ENCODE peak calls at places on chromosomes 4 and X, in seven cellular contexts. Z is HCT116; Q is body of pancreas; R is CD8-positive, alpha-beta T cell; Y is MG63; V is K562; F is CD8-positive, alpha-beta memory T cell. C is an unnamed sample.

GRCh38 chr4:144627663-144628076 is 18.3 kb upstream of the HHIP start:
- DNase-seq in Z (no peak), Q (no peak), R (no peak), Y (no peak), V (no peak), F (no peak), C (no peak)

GRCh38 chr4:61200991-61201526 is 933 bp downstream of the ADGRL3 start:
- DNase-seq in Z (no peak), Q (no peak), R (no peak), Y (no peak), V (no peak), F (no peak), C (no peak)

GRCh38 chrX:45009371-45010000 is 136.5 kb downstream of the KDM6A start:
- DNase-seq in Z (no peak), Q (no peak), R (no peak), Y (peak; percentile 22), V (no peak), F (no peak), C (peak; percentile 11)

GRCh38 chrX:151019837-151020236 is 36.7 kb downstream of the HMGB3 start:
- DNase-seq in Z (no peak), Q (no peak), R (no peak), Y (peak; percentile 4), V (no peak), F (no peak), C (peak; percentile 10)

GRCh38 chrX:18668468-18668867 is 3.4 kb downstream of the RS1 start:
- DNase-seq in Z (no peak), Q (no peak), R (no peak), Y (no peak), V (no peak), F (no peak), C (no peak)

GRCh38 chrX:50430917-50431316 is 39.7 kb downstream of the DGKK start:
- DNase-seq in Z (no peak), Q (no peak), R (no peak), Y (no peak), V (no peak), F (no peak), C (no peak)

GRCh38 chr4:186144180-186144579 is 39.7 kb downstream of the FAM149A start:
- DNase-seq in Z (no peak), Q (peak; percentile 30), R (no peak), Y (peak; percentile 71), V (no peak), F (no peak), C (no peak)

GRCh38 chr4:212438-213174 is 88.3 kb downstream of the ZNF718 start:
- DNase-seq in Z (no peak), Q (peak; percentile 80), R (no peak), Y (no peak), V (peak; percentile 34), F (no peak), C (peak; percentile 49)

GRCh38 chr4:148044889-148045352 is 313.0 kb downstream of the ARHGAP10 start:
- DNase-seq in Z (no peak), Q (no peak), R (no peak), Y (no peak), V (peak; percentile 11), F (no peak), C (no peak)

GRCh38 chrX:71489540-71489939 is 43.4 kb upstream of the OGT start:
- DNase-seq in Z (no peak), Q (no peak), R (no peak), Y (no peak), V (no peak), F (no peak), C (no peak)

GRCh38 chrX:2442694-2443093 is 58.1 kb downstream of the DHRSX start:
- DNase-seq in Z (no peak), Q (no peak), R (no peak), Y (no peak), V (no peak), F (no peak), C (no peak)

GRCh38 chr4:7275067-7275466 is 82.7 kb downstream of the SORCS2 start:
- DNase-seq in Z (no peak), Q (no peak), R (no peak), Y (no peak), V (no peak), F (no peak), C (no peak)

GRCh38 chrX:2609431-2610238 is 81.5 kb upstream of the CD99 start:
- DNase-seq in Z (no peak), Q (no peak), R (no peak), Y (no peak), V (peak; percentile 16), F (no peak), C (no peak)

GRCh38 chr4:153639556-153640475 is 44.3 kb upstream of the TLR2 start:
- DNase-seq in Z (no peak), Q (peak; percentile 30), R (no peak), Y (no peak), V (no peak), F (no peak), C (no peak)

GRCh38 chrX:68354869-68355628 is 78.2 kb downstream of the OPHN1 start:
- DNase-seq in Z (no peak), Q (no peak), R (no peak), Y (no peak), V (no peak), F (no peak), C (no peak)

GRCh38 chr4:30818541-30818940 is 98.4 kb downstream of the PCDH7 start:
- DNase-seq in Z (no peak), Q (no peak), R (no peak), Y (no peak), V (no peak), F (no peak), C (no peak)

GRCh38 chr4:44638091-44638490 is 13.3 kb downstream of the YIPF7 start:
- DNase-seq in Z (no peak), Q (no peak), R (no peak), Y (peak; percentile 18), V (no peak), F (no peak), C (no peak)

DNA sequence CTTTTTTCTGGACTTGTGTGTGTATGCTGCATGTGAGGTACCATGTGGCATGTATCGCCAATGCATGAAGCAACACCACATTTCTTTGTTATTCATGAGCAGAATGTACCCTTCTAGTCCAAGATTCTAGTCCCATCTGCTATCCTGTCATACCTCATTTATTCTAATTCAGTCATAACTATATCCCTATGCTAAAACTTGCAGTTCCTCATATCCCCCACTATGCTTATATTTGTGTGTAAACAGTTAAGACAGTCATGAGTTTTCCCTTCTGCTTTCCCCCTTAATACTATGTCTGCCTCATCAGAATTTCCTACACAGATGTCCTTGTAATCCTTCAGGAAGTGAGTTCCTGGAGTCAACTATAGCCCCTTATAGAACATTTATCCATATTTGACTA is 19.7 kb downstream of the OCRL start:
- DNase-seq in Z (no peak), Q (no peak), R (no peak), Y (no peak), V (no peak), F (no peak), C (no peak)
- H3K36me3 ChIP-seq in Z (peaks cover 8% of the 10 kb centered on the region), Q (peaks cover 4% of the 10 kb centered on the region), R (no peaks in the 10 kb centered on the region), Y (peaks cover 40% of the 10 kb centered on the region), V (peaks cover 71% of the 10 kb centered on the region), F (no peaks in the 10 kb centered on the region), C (peaks cover 2% of the 10 kb centered on the region)

DNA sequence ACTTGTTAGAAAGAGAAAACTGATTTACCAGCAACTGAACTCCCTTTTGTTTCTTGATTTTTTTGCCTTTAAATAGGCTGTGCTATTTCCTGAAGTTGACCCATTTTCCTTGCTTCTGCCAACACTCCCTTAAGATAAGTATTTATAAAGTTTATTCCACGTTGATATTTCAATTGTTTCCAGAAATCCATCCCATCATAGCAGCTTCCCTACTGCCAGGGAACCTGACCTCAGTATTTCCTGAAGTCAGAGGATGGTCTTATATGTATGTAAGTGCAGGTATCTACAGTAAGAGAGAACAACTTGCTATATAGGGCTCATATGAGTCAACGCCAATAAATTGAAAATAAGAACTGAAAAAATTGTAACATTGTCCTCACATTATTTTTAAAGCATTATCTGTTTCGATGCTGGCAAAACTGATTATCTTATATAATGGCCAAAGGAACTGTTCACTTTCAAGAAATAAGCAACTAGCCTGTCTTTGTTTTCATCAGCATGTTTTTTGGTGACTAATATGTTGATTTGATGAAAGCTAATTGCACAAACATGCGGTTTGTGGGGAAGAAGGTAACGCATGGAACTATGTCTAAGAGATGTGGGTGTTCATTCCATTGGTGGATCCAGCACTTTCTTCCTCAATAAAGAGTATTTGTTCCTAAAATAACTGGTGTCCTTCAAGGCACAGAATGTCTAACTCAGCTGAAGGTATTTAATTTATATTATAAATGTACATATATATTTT is 4.7 kb downstream of the LIMCH1 start:
- DNase-seq in Z (no peak), Q (no peak), R (no peak), Y (no peak), V (no peak), F (no peak), C (no peak)
- H3K27me3 ChIP-seq in Z (no peaks in the 10 kb centered on the region), Q (no peaks in the 10 kb centered on the region), R (no peaks in the 10 kb centered on the region), Y (no peaks in the 10 kb centered on the region), V (no peaks in the 10 kb centered on the region), F (no peaks in the 10 kb centered on the region), C (no peaks in the 10 kb centered on the region)

GRCh38 chr4:98620087-98620784 is 38.2 kb downstream of the TSPAN5 start:
- DNase-seq in Z (no peak), Q (no peak), R (no peak), Y (no peak), V (no peak), F (no peak), C (no peak)

GRCh38 chr4:98617358-98618047 is 40.9 kb downstream of the TSPAN5 start:
- DNase-seq in Z (no peak), Q (no peak), R (no peak), Y (peak; percentile 73), V (no peak), F (no peak), C (no peak)

GRCh38 chr4:98619197-98619596 is 39.2 kb downstream of the TSPAN5 start:
- DNase-seq in Z (no peak), Q (no peak), R (no peak), Y (no peak), V (no peak), F (no peak), C (no peak)

GRCh38 chr4:98615991-98616390 is 42.4 kb downstream of the TSPAN5 start:
- DNase-seq in Z (no peak), Q (no peak), R (no peak), Y (no peak), V (no peak), F (no peak), C (no peak)

DNA sequence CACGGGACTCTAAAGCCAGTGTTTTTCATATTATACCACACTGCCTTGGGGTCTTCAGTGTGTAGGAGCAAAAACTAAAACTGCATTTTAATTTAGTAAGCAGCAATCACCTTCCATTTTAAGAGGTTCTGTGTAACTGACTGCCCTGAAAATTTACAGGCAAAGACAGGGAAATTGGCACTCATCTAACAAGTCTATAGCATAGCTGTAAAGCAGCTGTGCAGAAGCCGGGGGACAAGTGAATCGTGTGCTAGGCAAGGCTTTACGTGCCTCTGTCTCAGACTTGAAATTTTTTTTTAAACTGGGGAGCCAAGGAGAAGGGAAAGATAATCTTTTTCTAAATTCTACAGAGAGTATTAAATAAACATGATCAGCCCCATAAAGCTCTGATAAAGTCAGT is 39.7 kb downstream of the TSPAN5 start:
- DNase-seq in Z (no peak), Q (no peak), R (no peak), Y (no peak), V (no peak), F (no peak), C (no peak)
- H3K4me3 ChIP-seq in Z (no peak overlapping the region), Q (no peak overlapping the region), R (no peak overlapping the region), Y (no peak overlapping the region), V (no peak overlapping the region), F (no peak overlapping the region), C (no peak overlapping the region)

DNA sequence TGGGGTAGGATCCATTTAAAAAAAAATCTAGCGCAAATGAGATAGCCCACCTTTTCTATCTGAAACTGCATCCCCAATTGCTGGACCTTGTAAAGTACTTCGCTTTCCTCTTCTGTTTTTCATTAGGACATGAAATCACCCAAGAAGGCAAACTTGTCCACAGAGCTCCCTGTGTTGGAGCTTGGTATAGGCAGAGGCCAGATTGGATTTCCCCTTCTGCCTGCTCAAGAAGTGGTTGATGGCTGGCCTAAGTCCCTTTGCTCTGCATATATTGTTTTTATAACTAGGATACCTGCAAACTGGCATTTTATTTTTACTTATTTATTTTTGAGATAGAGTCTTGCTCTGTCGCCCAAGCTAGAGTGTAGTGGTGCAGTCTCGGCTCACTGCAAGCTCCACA is 28.4 kb downstream of the RNF4 start:
- DNase-seq in Z (no peak), Q (no peak), R (no peak), Y (no peak), V (no peak), F (no peak), C (no peak)
- H3K36me3 ChIP-seq in Z (peaks cover 52% of the 10 kb centered on the region), Q (no peaks in the 10 kb centered on the region), R (peaks cover 50% of the 10 kb centered on the region), Y (peaks cover 48% of the 10 kb centered on the region), V (peaks cover 89% of the 10 kb centered on the region), F (peaks cover 65% of the 10 kb centered on the region), C (peaks cover 25% of the 10 kb centered on the region)